ENCODE peak calls at places on chromosomes 12 and 14, in nine cellular contexts. One of them, this sample, is unnamed.

GRCh38 chr14:90760591-90761316 is 55.5 kb downstream of the TTC7B start:
- DNase-seq in KG1: no peak
- DNase-seq in Caki2: peak; percentile 12
- DNase-seq in mesenteric fat pad: no peak
- DNase-seq in cardiac muscle cell: peak; percentile 42
- DNase-seq in H54: peak; percentile 45
- DNase-seq in RWPE2: no peak
- DNase-seq in GM04504: no peak
- DNase-seq in amygdala: no peak
- DNase-seq in this sample: no peak

GRCh38 chr12:81167694-81168093 is 89.8 kb downstream of the ACSS3 start:
- DNase-seq in KG1: no peak
- DNase-seq in Caki2: peak; percentile 25
- DNase-seq in mesenteric fat pad: no peak
- DNase-seq in cardiac muscle cell: no peak
- DNase-seq in H54: peak; percentile 1
- DNase-seq in RWPE2: no peak
- DNase-seq in GM04504: peak; percentile 2
- DNase-seq in amygdala: no peak
- DNase-seq in this sample: no peak

GRCh38 chr12:132063491-132063890 is 80.6 kb downstream of the DDX51 start:
- DNase-seq in KG1: peak; percentile 8
- DNase-seq in Caki2: no peak
- DNase-seq in mesenteric fat pad: no peak
- DNase-seq in cardiac muscle cell: no peak
- DNase-seq in H54: no peak
- DNase-seq in RWPE2: no peak
- DNase-seq in GM04504: no peak
- DNase-seq in amygdala: no peak
- DNase-seq in this sample: no peak

GRCh38 chr12:11228268-11228879 is 41.1 kb downstream of the PRB3 start:
- DNase-seq in KG1: no peak
- DNase-seq in Caki2: peak; percentile 23
- DNase-seq in mesenteric fat pad: no peak
- DNase-seq in cardiac muscle cell: peak; percentile 76
- DNase-seq in H54: peak; percentile 5
- DNase-seq in RWPE2: no peak
- DNase-seq in GM04504: peak; percentile 13
- DNase-seq in amygdala: no peak
- DNase-seq in this sample: peak; percentile 11

GRCh38 chr12:20368653-20369163 is 371 bp downstream of the PDE3A start:
- DNase-seq in KG1: no peak
- DNase-seq in Caki2: peak; percentile 63
- DNase-seq in mesenteric fat pad: no peak
- DNase-seq in cardiac muscle cell: peak; percentile 59
- DNase-seq in H54: no peak
- DNase-seq in RWPE2: no peak
- DNase-seq in GM04504: no peak
- DNase-seq in amygdala: no peak
- DNase-seq in this sample: no peak

GRCh38 chr14:104600141-104600643 is 4.4 kb downstream of the TMEM179 start:
- DNase-seq in KG1: no peak
- DNase-seq in Caki2: no peak
- DNase-seq in mesenteric fat pad: no peak
- DNase-seq in cardiac muscle cell: no peak
- DNase-seq in H54: peak; percentile 59
- DNase-seq in RWPE2: peak; percentile 70
- DNase-seq in GM04504: no peak
- DNase-seq in amygdala: peak; percentile 51
- DNase-seq in this sample: no peak

GRCh38 chr14:55926007-55926406 is 192.2 kb upstream of the PELI2 start:
- DNase-seq in KG1: no peak
- DNase-seq in Caki2: no peak
- DNase-seq in mesenteric fat pad: no peak
- DNase-seq in cardiac muscle cell: no peak
- DNase-seq in H54: no peak
- DNase-seq in RWPE2: no peak
- DNase-seq in GM04504: no peak
- DNase-seq in amygdala: no peak
- DNase-seq in this sample: no peak

GRCh38 chr14:24315807-24316596 is 4.7 kb downstream of the LTB4R start:
- DNase-seq in KG1: no peak
- DNase-seq in Caki2: no peak
- DNase-seq in mesenteric fat pad: no peak
- DNase-seq in cardiac muscle cell: no peak
- DNase-seq in H54: no peak
- DNase-seq in RWPE2: peak; percentile 71
- DNase-seq in GM04504: no peak
- DNase-seq in amygdala: no peak
- DNase-seq in this sample: peak; percentile 60

GRCh38 chr12:124523071-124523470 is 44.3 kb downstream of the NCOR2 start:
- DNase-seq in KG1: no peak
- DNase-seq in Caki2: no peak
- DNase-seq in mesenteric fat pad: no peak
- DNase-seq in cardiac muscle cell: no peak
- DNase-seq in H54: no peak
- DNase-seq in RWPE2: no peak
- DNase-seq in GM04504: no peak
- DNase-seq in amygdala: no peak
- DNase-seq in this sample: no peak

GRCh38 chr14:68084256-68084655 is 264.7 kb downstream of the RAD51B start:
- DNase-seq in KG1: no peak
- DNase-seq in Caki2: no peak
- DNase-seq in mesenteric fat pad: no peak
- DNase-seq in cardiac muscle cell: peak; percentile 13
- DNase-seq in H54: no peak
- DNase-seq in RWPE2: no peak
- DNase-seq in GM04504: no peak
- DNase-seq in amygdala: no peak
- DNase-seq in this sample: no peak

GRCh38 chr12:56231184-56231582 is 1.3 kb downstream of the SLC39A5 start:
- DNase-seq in KG1: no peak
- DNase-seq in Caki2: no peak
- DNase-seq in mesenteric fat pad: no peak
- DNase-seq in cardiac muscle cell: no peak
- DNase-seq in H54: no peak
- DNase-seq in RWPE2: no peak
- DNase-seq in GM04504: no peak
- DNase-seq in amygdala: no peak
- DNase-seq in this sample: no peak

GRCh38 chr14:33933386-33933934 is 17.4 kb downstream of the EGLN3 start:
- DNase-seq in KG1: no peak
- DNase-seq in Caki2: no peak
- DNase-seq in mesenteric fat pad: no peak
- DNase-seq in cardiac muscle cell: no peak
- DNase-seq in H54: no peak
- DNase-seq in RWPE2: no peak
- DNase-seq in GM04504: no peak
- DNase-seq in amygdala: no peak
- DNase-seq in this sample: no peak

GRCh38 chr12:9041321-9041720 is 52.0 kb downstream of the KLRG1 start:
- DNase-seq in KG1: no peak
- DNase-seq in Caki2: no peak
- DNase-seq in mesenteric fat pad: no peak
- DNase-seq in cardiac muscle cell: no peak
- DNase-seq in H54: no peak
- DNase-seq in RWPE2: no peak
- DNase-seq in GM04504: no peak
- DNase-seq in amygdala: no peak
- DNase-seq in this sample: no peak

GRCh38 chr12:131963381-131963780 is 13.6 kb downstream of the EP400 start:
- DNase-seq in KG1: no peak
- DNase-seq in Caki2: no peak
- DNase-seq in mesenteric fat pad: no peak
- DNase-seq in cardiac muscle cell: no peak
- DNase-seq in H54: no peak
- DNase-seq in RWPE2: no peak
- DNase-seq in GM04504: no peak
- DNase-seq in amygdala: no peak
- DNase-seq in this sample: no peak

GRCh38 chr14:101738921-101739320 is 22.6 kb upstream of the PPP2R5C start:
- DNase-seq in KG1: no peak
- DNase-seq in Caki2: no peak
- DNase-seq in mesenteric fat pad: no peak
- DNase-seq in cardiac muscle cell: no peak
- DNase-seq in H54: no peak
- DNase-seq in RWPE2: no peak
- DNase-seq in GM04504: no peak
- DNase-seq in amygdala: no peak
- DNase-seq in this sample: no peak

GRCh38 chr12:6367065-6367968 is 8.0 kb downstream of the SCNN1A start:
- DNase-seq in KG1: no peak
- DNase-seq in Caki2: no peak
- DNase-seq in mesenteric fat pad: no peak
- DNase-seq in cardiac muscle cell: no peak
- DNase-seq in H54: no peak
- DNase-seq in RWPE2: no peak
- DNase-seq in GM04504: no peak
- DNase-seq in amygdala: no peak
- DNase-seq in this sample: peak; percentile 56

GRCh38 chr12:120939523-120939922 is 35.4 kb upstream of the SPPL3 start:
- DNase-seq in KG1: no peak
- DNase-seq in Caki2: no peak
- DNase-seq in mesenteric fat pad: no peak
- DNase-seq in cardiac muscle cell: no peak
- DNase-seq in H54: no peak
- DNase-seq in RWPE2: no peak
- DNase-seq in GM04504: no peak
- DNase-seq in amygdala: peak; percentile 24
- DNase-seq in this sample: no peak

GRCh38 chr12:111636209-111636928 is 37.3 kb upstream of the ATXN2 start:
- DNase-seq in KG1: no peak
- DNase-seq in Caki2: no peak
- DNase-seq in mesenteric fat pad: no peak
- DNase-seq in cardiac muscle cell: peak; percentile 72
- DNase-seq in H54: no peak
- DNase-seq in RWPE2: no peak
- DNase-seq in GM04504: peak; percentile 61
- DNase-seq in amygdala: peak; percentile 60
- DNase-seq in this sample: peak; percentile 39

GRCh38 chr14:67987596-67987995 is 168.0 kb downstream of the RAD51B start:
- DNase-seq in KG1: no peak
- DNase-seq in Caki2: peak; percentile 28
- DNase-seq in mesenteric fat pad: no peak
- DNase-seq in cardiac muscle cell: no peak
- DNase-seq in H54: peak; percentile 5
- DNase-seq in RWPE2: no peak
- DNase-seq in GM04504: peak; percentile 44
- DNase-seq in amygdala: no peak
- DNase-seq in this sample: peak; percentile 47

GRCh38 chr12:124551268-124552144 is 15.9 kb downstream of the NCOR2 start:
- DNase-seq in KG1: peak; percentile 79
- DNase-seq in Caki2: no peak
- DNase-seq in mesenteric fat pad: no peak
- DNase-seq in cardiac muscle cell: peak; percentile 71
- DNase-seq in H54: no peak
- DNase-seq in RWPE2: no peak
- DNase-seq in GM04504: no peak
- DNase-seq in amygdala: peak; percentile 26
- DNase-seq in this sample: no peak

GRCh38 chr12:13784504-13784903 is 196.9 kb downstream of the GRIN2B start:
- DNase-seq in KG1: no peak
- DNase-seq in Caki2: no peak
- DNase-seq in mesenteric fat pad: no peak
- DNase-seq in cardiac muscle cell: no peak
- DNase-seq in H54: no peak
- DNase-seq in RWPE2: no peak
- DNase-seq in GM04504: no peak
- DNase-seq in amygdala: no peak
- DNase-seq in this sample: no peak

GRCh38 chr14:88142990-88143389 is 138.1 kb downstream of the GPR65 start:
- DNase-seq in KG1: no peak
- DNase-seq in Caki2: no peak
- DNase-seq in mesenteric fat pad: no peak
- DNase-seq in cardiac muscle cell: no peak
- DNase-seq in H54: no peak
- DNase-seq in RWPE2: no peak
- DNase-seq in GM04504: no peak
- DNase-seq in amygdala: no peak
- DNase-seq in this sample: no peak

GRCh38 chr12:43332977-43333649 is 218.9 kb downstream of the ADAMTS20 start:
- DNase-seq in KG1: no peak
- DNase-seq in Caki2: no peak
- DNase-seq in mesenteric fat pad: no peak
- DNase-seq in cardiac muscle cell: peak; percentile 66
- DNase-seq in H54: no peak
- DNase-seq in RWPE2: no peak
- DNase-seq in GM04504: no peak
- DNase-seq in amygdala: no peak
- DNase-seq in this sample: no peak

GRCh38 chr12:57738661-57739237 is at the start of gene AGAP2:
- DNase-seq in KG1: no peak
- DNase-seq in Caki2: no peak
- DNase-seq in mesenteric fat pad: no peak
- DNase-seq in cardiac muscle cell: peak; percentile 48
- DNase-seq in H54: no peak
- DNase-seq in RWPE2: no peak
- DNase-seq in GM04504: no peak
- DNase-seq in amygdala: peak; percentile 32
- DNase-seq in this sample: no peak

GRCh38 chr12:116459501-116459900 is 99.7 kb upstream of the MAP1LC3B2 start:
- DNase-seq in KG1: no peak
- DNase-seq in Caki2: no peak
- DNase-seq in mesenteric fat pad: no peak
- DNase-seq in cardiac muscle cell: no peak
- DNase-seq in H54: no peak
- DNase-seq in RWPE2: no peak
- DNase-seq in GM04504: no peak
- DNase-seq in amygdala: no peak
- DNase-seq in this sample: no peak